ENCODE peak calls at places on chromosomes 12 and 14, in six cellular contexts. R is Karpas-422, W is fibroblast of lung, V is suprapubic skin, B is pancreas, A is stomach. U is an unnamed sample. For H3K4me1, the result is how much of the 10 kb centered on the place peaks cover.

GRCh38 chr12:18794000-18794399 is 56.1 kb downstream of the CAPZA3 start:
- DNase-seq in R (no peak), W (peak), V (no peak), B (no peak), A (no peak), U (no peak)

GRCh38 chr14:55107766-55108554 is 21.1 kb upstream of the LGALS3 start:
- DNase-seq in R (no peak), W (peak), V (peak), B (peak), A (peak), U (peak)

GRCh38 chr12:138898-139534 is 72.4 kb downstream of the IQSEC3 start:
- DNase-seq in R (no peak), W (peak), V (peak), B (no peak), A (no peak), U (no peak)

GRCh38 chr12:130752692-130753230 is 36.7 kb upstream of the RIMBP2 start:
- DNase-seq in R (no peak), W (no peak), V (no peak), B (no peak), A (no peak), U (no peak)

GRCh38 chr14:99270491-99271287 is 1.3 kb downstream of the BCL11B start:
- DNase-seq in R (no peak), W (no peak), V (peak), B (no peak), A (no peak), U (no peak)

GRCh38 chr14:100298551-100299237 is 7.5 kb downstream of the SLC25A29 start:
- DNase-seq in R (no peak), W (no peak), V (peak), B (no peak), A (no peak), U (no peak)

GRCh38 chr14:21039059-21039422 is 3.1 kb upstream of the RNASE7 start:
- DNase-seq in R (no peak), W (peak), V (peak), B (peak), A (peak), U (peak)

GRCh38 chr12:64745259-64745807 is 13.9 kb downstream of the GNS start:
- DNase-seq in R (no peak), W (no peak), V (no peak), B (peak), A (no peak), U (no peak)

GRCh38 chr14:64387232-64387737 is 868 bp upstream of the MTHFD1 start:
- DNase-seq in R (no peak), W (peak), V (no peak), B (no peak), A (no peak), U (peak)

GRCh38 chr12:124018526-124018925 is 45.5 kb downstream of the ZNF664 start:
- DNase-seq in R (no peak), W (no peak), V (no peak), B (no peak), A (no peak), U (no peak)

GRCh38 chr14:36975834-36976233 is 196.6 kb downstream of the SLC25A21 start:
- DNase-seq in R (peak), W (no peak), V (no peak), B (no peak), A (no peak), U (no peak)

GRCh38 chr12:85155791-85156190 is 119.6 kb downstream of the LRRIQ1 start:
- DNase-seq in R (peak), W (peak), V (no peak), B (no peak), A (no peak), U (no peak)

GRCh38 chr12:94147991-94148840 is at the start of gene PLXNC1:
- DNase-seq in R (peak), W (peak), V (peak), B (no peak), A (peak), U (peak)

GRCh38 chr12:77477907-77478533 is 352.7 kb upstream of the NAV3 start:
- DNase-seq in R (no peak), W (no peak), V (no peak), B (no peak), A (no peak), U (no peak)

GRCh38 chr14:95445161-95445560 is 71.3 kb downstream of the SYNE3 start:
- DNase-seq in R (no peak), W (no peak), V (no peak), B (no peak), A (no peak), U (no peak)

GRCh38 chr14:21084988-21085853 is 13.2 kb downstream of the ZNF219 start:
- DNase-seq in R (no peak), W (peak), V (no peak), B (no peak), A (peak), U (no peak)

GRCh38 chr14:74531467-74531866 is 37.9 kb downstream of the ISCA2 start:
- DNase-seq in R (peak), W (peak), V (no peak), B (no peak), A (peak), U (peak)

GRCh38 chr12:79420146-79420618 is 270.6 kb downstream of the PAWR start:
- DNase-seq in R (peak), W (peak), V (no peak), B (peak), A (no peak), U (peak)

GRCh38 chr14:68961781-68962584 is 17.1 kb downstream of the ACTN1 start:
- DNase-seq in R (no peak), W (peak), V (no peak), B (peak), A (no peak), U (no peak)

GRCh38 chr12:77204055-77204454 is 138.7 kb upstream of the E2F7 start:
- DNase-seq in R (peak), W (no peak), V (no peak), B (no peak), A (no peak), U (no peak)

GRCh38 chr14:75636100-75636692 is 24.5 kb downstream of the ERG28 start:
- DNase-seq in R (no peak), W (peak), V (no peak), B (no peak), A (no peak), U (no peak)

GRCh38 chr12:90045559-90045958 is 336.9 kb upstream of the ATP2B1 start:
- DNase-seq in R (no peak), W (no peak), V (no peak), B (no peak), A (no peak), U (no peak)

GRCh38 chr12:12925383-12925782 is 26.6 kb downstream of the GPRC5D start:
- DNase-seq in R (no peak), W (no peak), V (no peak), B (no peak), A (no peak), U (no peak)

GRCh38 chr14:52862652-52863338 is 71.4 kb upstream of the GNPNAT1 start:
- DNase-seq in R (no peak), W (peak), V (no peak), B (no peak), A (no peak), U (no peak)

GRCh38 chr14:77439861-77440260 is 16.5 kb upstream of the NOXRED1 start:
- DNase-seq in R (no peak), W (no peak), V (no peak), B (no peak), A (no peak), U (no peak)

GRCh38 chr12:78209851-78210493 is 379.3 kb downstream of the NAV3 start:
- DNase-seq in R (no peak), W (peak), V (no peak), B (no peak), A (no peak), U (no peak)

GRCh38 chr12:109606261-109607028 is 32.9 kb downstream of the MVK start:
- DNase-seq in R (no peak), W (no peak), V (no peak), B (no peak), A (no peak), U (no peak)

GRCh38 chr14:20215196-20215595 is 8.3 kb upstream of the OR11H6 start:
- DNase-seq in R (no peak), W (no peak), V (no peak), B (no peak), A (no peak), U (no peak)

GRCh38 chr12:80818878-80819277 is 102.2 kb downstream of the MYF5 start:
- DNase-seq in R (no peak), W (no peak), V (no peak), B (no peak), A (no peak), U (no peak)

GRCh38 chr12:90085491-90086274 is 377.0 kb upstream of the ATP2B1 start:
- DNase-seq in R (no peak), W (peak), V (no peak), B (no peak), A (no peak), U (no peak)

GRCh38 chr12:102965281-102966155 is 8.0 kb downstream of the ASCL1 start:
- DNase-seq in R (no peak), W (no peak), V (no peak), B (no peak), A (no peak), U (no peak)

GRCh38 chr12:102797513-102797912 is 119.5 kb downstream of the PAH start:
- DNase-seq in R (no peak), W (no peak), V (no peak), B (no peak), A (no peak), U (no peak)

GRCh38 chr12:93177208-93178153 is 200.2 kb upstream of the NUDT4 start:
- DNase-seq in R (no peak), W (peak), V (no peak), B (no peak), A (no peak), U (no peak)

GRCh38 chr14:71231521-71232393 is 324.5 kb downstream of the PCNX1 start:
- DNase-seq in R (peak), W (no peak), V (no peak), B (no peak), A (no peak), U (no peak)

GRCh38 chr12:62767506-62767905 is 167.4 kb downstream of the PPM1H start:
- DNase-seq in R (no peak), W (peak), V (no peak), B (no peak), A (no peak), U (no peak)

GRCh38 chr12:9669534-9669933 is at the start of gene CLEC2D:
- DNase-seq in R (no peak), W (peak), V (no peak), B (no peak), A (no peak), U (no peak)

GRCh38 chr12:53268009-53268636 is at the start of gene ESPL1:
- DNase-seq in R (peak), W (peak), V (no peak), B (peak), A (peak), U (peak)

GRCh38 chr12:98397323-98398105 is 117.9 kb upstream of the TMPO start:
- DNase-seq in R (peak), W (peak), V (peak), B (peak), A (peak), U (peak)

GRCh38 chr12:11059784-11060183 is 2.3 kb downstream of the TAS2R46 start:
- DNase-seq in R (no peak), W (peak), V (no peak), B (no peak), A (no peak), U (no peak)

GRCh38 chr12:121476477-121476876 is 76.6 kb downstream of the RNF34 start:
- DNase-seq in R (no peak), W (no peak), V (no peak), B (no peak), A (no peak), U (no peak)

GRCh38 chr12:121472150-121472905 is 72.4 kb downstream of the RNF34 start:
- DNase-seq in R (no peak), W (no peak), V (no peak), B (no peak), A (no peak), U (no peak)

GRCh38 chr12:121475279-121475678 is 75.4 kb downstream of the RNF34 start:
- DNase-seq in R (no peak), W (no peak), V (no peak), B (no peak), A (no peak), U (no peak)
- H3K4me3 ChIP-seq in R (no peak), W (no peak), V (no peak), B (no peak), A (no peak), U (no peak)

GRCh38 chr14:24461336-24461735 is 18.8 kb upstream of the SDR39U1 start:
- DNase-seq in R (no peak), W (no peak), V (no peak), B (no peak), A (no peak), U (no peak)

GRCh38 chr14:24459331-24459730 is 16.8 kb upstream of the SDR39U1 start:
- DNase-seq in R (no peak), W (no peak), V (no peak), B (no peak), A (no peak), U (no peak)

GRCh38 chr14:24458736-24459135 is 16.2 kb upstream of the SDR39U1 start:
- DNase-seq in R (no peak), W (no peak), V (no peak), B (no peak), A (no peak), U (no peak)

GRCh38 chr14:24456980-24457379 is 14.4 kb upstream of the SDR39U1 start:
- DNase-seq in R (no peak), W (peak), V (no peak), B (no peak), A (no peak), U (no peak)
- H3K4me1 ChIP-seq in R (under half), W (under half), V (under half), B (under half), A (under half), U (under half)

GRCh38 chr12:6826734-6827436 is 1.3 kb upstream of the P3H3 start:
- DNase-seq in R (peak), W (no peak), V (peak), B (no peak), A (no peak), U (no peak)

GRCh38 chr12:6826125-6826733 is 2.0 kb upstream of the P3H3 start:
- DNase-seq in R (no peak), W (no peak), V (peak), B (no peak), A (no peak), U (no peak)

GRCh38 chr12:6828671-6829531 is 694 bp downstream of the P3H3 start:
- DNase-seq in R (peak), W (peak), V (peak), B (peak), A (peak), U (no peak)

GRCh38 chr12:6827982-6828670 is at the start of gene P3H3:
- DNase-seq in R (no peak), W (peak), V (peak), B (no peak), A (no peak), U (no peak)

GRCh38 chr12:6827437-6827894 is 741 bp upstream of the P3H3 start:
- DNase-seq in R (peak), W (peak), V (peak), B (peak), A (peak), U (peak)
- H3K27ac ChIP-seq in R (no peak), W (peak), V (no peak), B (no peak), A (peak), U (no peak)

DNA sequence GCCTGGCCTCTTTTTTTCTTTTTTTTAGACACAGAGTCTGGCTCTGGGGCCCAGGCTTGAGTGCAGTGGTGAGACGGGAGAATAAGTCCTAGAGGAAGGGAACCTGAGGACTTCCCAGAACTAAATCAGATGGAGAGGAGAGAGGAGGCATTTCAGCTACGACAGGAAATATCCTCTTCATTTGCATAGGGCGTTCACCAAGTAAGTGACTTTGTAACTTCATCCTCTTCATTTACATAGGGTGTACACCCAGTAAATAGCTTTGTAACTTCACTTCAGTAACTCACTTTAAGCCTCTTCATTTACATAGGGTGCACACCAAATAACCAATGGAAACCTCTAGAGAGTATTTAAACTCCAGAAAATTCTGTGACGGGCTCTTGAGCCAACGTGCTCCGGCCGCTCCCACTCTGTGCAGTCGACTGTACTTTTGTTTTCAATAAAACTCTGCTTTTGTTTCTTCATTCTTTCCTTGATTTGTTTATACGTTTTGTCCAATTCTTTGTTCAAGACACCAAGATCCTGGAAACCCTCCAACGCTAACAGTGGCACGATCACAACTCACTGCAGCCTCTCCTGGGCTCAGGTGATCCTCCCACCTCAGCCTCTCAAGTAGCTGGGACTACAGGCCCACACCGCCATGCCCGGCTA is 21.4 kb upstream of the ANKRD9 start:
- DNase-seq in R (peak), W (no peak), V (no peak), B (no peak), A (no peak), U (no peak)
- H3K4me3 ChIP-seq in R (peak), W (no peak), V (no peak), B (no peak), A (no peak), U (no peak)

U was measured in colonic mucosa.